ENCODE peak calls at places on chromosomes 2 and 18, in eight cellular contexts. X, E, O, T, V, S, P and F are unnamed samples.

GRCh38 chr2:159053186-159054031 is 85.0 kb downstream of the TANC1 start:
- DNase-seq in X (no peak), E (no peak), O (no peak), T (no peak), V (peak; percentile 44), S (no peak), P (no peak), F (no peak)

GRCh38 chr18:49959176-49959575 is 145.8 kb upstream of the ACAA2 start:
- DNase-seq in X (no peak), E (no peak), O (no peak), T (no peak), V (no peak), S (peak; percentile 6), P (peak; percentile 63), F (no peak)

GRCh38 chr2:42084231-42084671 is 36.4 kb downstream of the PKDCC start:
- DNase-seq in X (peak; percentile 22), E (no peak), O (no peak), T (no peak), V (no peak), S (no peak), P (no peak), F (no peak)

GRCh38 chr2:233994191-233994590 is 56.3 kb upstream of the SPP2 start:
- DNase-seq in X (no peak), E (no peak), O (no peak), T (no peak), V (no peak), S (no peak), P (no peak), F (no peak)

GRCh38 chr2:20738789-20739188 is 71.8 kb downstream of the GDF7 start:
- DNase-seq in X (no peak), E (no peak), O (no peak), T (no peak), V (no peak), S (no peak), P (no peak), F (no peak)

GRCh38 chr2:221397179-221397578 is 174.9 kb downstream of the EPHA4 start:
- DNase-seq in X (no peak), E (no peak), O (no peak), T (no peak), V (no peak), S (no peak), P (no peak), F (no peak)

GRCh38 chr2:6999161-6999877 is 82.1 kb downstream of the RNF144A start:
- DNase-seq in X (no peak), E (no peak), O (no peak), T (no peak), V (no peak), S (no peak), P (no peak), F (no peak)

GRCh38 chr18:50282521-50283335 is 1.4 kb upstream of the MBD1 start:
- DNase-seq in X (no peak), E (no peak), O (peak; percentile 42), T (no peak), V (no peak), S (no peak), P (no peak), F (no peak)

GRCh38 chr18:12308386-12309100 is 502 bp downstream of the TUBB6 start:
- DNase-seq in X (peak; percentile 79), E (no peak), O (peak; percentile 94), T (no peak), V (peak; percentile 76), S (peak; percentile 10), P (peak; percentile 61), F (no peak)

GRCh38 chr18:61322265-61322873 is 10.9 kb upstream of the CDH20 start:
- DNase-seq in X (peak; percentile 8), E (no peak), O (peak; percentile 43), T (peak; percentile 6), V (peak; percentile 62), S (peak; percentile 3), P (peak; percentile 64), F (peak; percentile 53)

GRCh38 chr18:48889115-48889941 is 61.4 kb downstream of the SMAD7 start:
- DNase-seq in X (no peak), E (no peak), O (peak; percentile 79), T (peak; percentile 30), V (peak; percentile 57), S (no peak), P (no peak), F (peak; percentile 39)

GRCh38 chr18:52060612-52061259 is 279.3 kb upstream of the DCC start:
- DNase-seq in X (no peak), E (no peak), O (no peak), T (no peak), V (no peak), S (no peak), P (no peak), F (no peak)

GRCh38 chr2:238507836-238508235 is 81.1 kb downstream of the ASB1 start:
- DNase-seq in X (no peak), E (no peak), O (no peak), T (no peak), V (no peak), S (no peak), P (no peak), F (no peak)

GRCh38 chr2:18455256-18455862 is 105.1 kb downstream of the RDH14 start:
- DNase-seq in X (no peak), E (no peak), O (no peak), T (no peak), V (peak; percentile 7), S (no peak), P (no peak), F (no peak)

GRCh38 chr2:45300026-45300750 is 290.9 kb upstream of the SIX2 start:
- DNase-seq in X (no peak), E (no peak), O (no peak), T (no peak), V (no peak), S (no peak), P (no peak), F (no peak)

GRCh38 chr2:129936334-129936934 is 43.0 kb upstream of the RAB6C start:
- DNase-seq in X (no peak), E (no peak), O (no peak), T (no peak), V (peak; percentile 53), S (no peak), P (no peak), F (no peak)

GRCh38 chr2:20141056-20141762 is 83.7 kb downstream of the SDC1 start:
- DNase-seq in X (peak; percentile 92), E (no peak), O (peak; percentile 69), T (no peak), V (no peak), S (no peak), P (no peak), F (no peak)

GRCh38 chr2:105919826-105920225 is 175.1 kb downstream of the NCK2 start:
- DNase-seq in X (peak; percentile 7), E (peak; percentile 29), O (no peak), T (no peak), V (no peak), S (peak; percentile 27), P (peak; percentile 69), F (no peak)

GRCh38 chr2:67840460-67841068 is 222.2 kb downstream of the C1D start:
- DNase-seq in X (no peak), E (no peak), O (peak; percentile 66), T (peak; percentile 1), V (peak; percentile 73), S (peak; percentile 2), P (peak; percentile 43), F (peak; percentile 6)

GRCh38 chr2:45459860-45460259 is 151.2 kb downstream of the SRBD1 start:
- DNase-seq in X (no peak), E (no peak), O (no peak), T (no peak), V (no peak), S (no peak), P (no peak), F (no peak)

GRCh38 chr2:122480381-122481243 is 725.2 kb downstream of the TSN start:
- DNase-seq in X (no peak), E (no peak), O (no peak), T (no peak), V (no peak), S (no peak), P (no peak), F (no peak)

GRCh38 chr2:236998758-236999157 is 86.9 kb upstream of the COPS8 start:
- DNase-seq in X (no peak), E (no peak), O (no peak), T (no peak), V (no peak), S (no peak), P (no peak), F (no peak)

GRCh38 chr18:33184178-33184577 is 256.3 kb downstream of the CCDC178 start:
- DNase-seq in X (no peak), E (no peak), O (no peak), T (no peak), V (no peak), S (no peak), P (no peak), F (no peak)

GRCh38 chr2:144379891-144380311 is 140.0 kb downstream of the ZEB2 start:
- DNase-seq in X (no peak), E (no peak), O (peak; percentile 36), T (no peak), V (no peak), S (no peak), P (no peak), F (no peak)

GRCh38 chr2:217106650-217107014 is 246.8 kb upstream of the TNP1 start:
- DNase-seq in X (no peak), E (no peak), O (no peak), T (no peak), V (no peak), S (no peak), P (no peak), F (no peak)

GRCh38 chr2:36352711-36353110 is 2.9 kb upstream of the CRIM1 start:
- DNase-seq in X (no peak), E (no peak), O (no peak), T (no peak), V (no peak), S (no peak), P (no peak), F (no peak)

GRCh38 chr2:13353083-13353482 is 636.3 kb downstream of the TRIB2 start:
- DNase-seq in X (no peak), E (no peak), O (no peak), T (no peak), V (no peak), S (no peak), P (no peak), F (no peak)